ENCODE peak calls at places on chromosomes 13 and 19, in five cellular contexts. G is neural progenitor cell, U is nephron progenitor cell, T is colonic mucosa, H is endodermal cell. P is an unnamed sample.

GRCh38 chr19:6652214-6653094 is 17.5 kb downstream of the TNFSF14 start:
- DNase-seq in G (no peak), U (no peak), T (no peak), H (no peak), P (no peak)

GRCh38 chr13:75469087-75469486 is 12.9 kb downstream of the TBC1D4 start:
- DNase-seq in G (peak), U (peak), T (no peak), H (no peak), P (no peak)

GRCh38 chr13:98761126-98761978 is 8.9 kb upstream of the SLC15A1 start:
- DNase-seq in G (no peak), U (no peak), T (no peak), H (no peak), P (peak)

GRCh38 chr13:44573790-44574465 is 2.2 kb downstream of the TSC22D1 start:
- DNase-seq in G (peak), U (peak), T (no peak), H (peak), P (peak)

GRCh38 chr19:57241181-57241580 is 749 bp downstream of the ZNF805 start:
- DNase-seq in G (no peak), U (no peak), T (no peak), H (peak), P (no peak)

GRCh38 chr13:46717275-46717674 is 79.7 kb downstream of the ESD start:
- DNase-seq in G (no peak), U (no peak), T (no peak), H (no peak), P (no peak)

GRCh38 chr13:66967825-66968597 is 262.1 kb downstream of the PCDH9 start:
- DNase-seq in G (no peak), U (no peak), T (no peak), H (no peak), P (no peak)

GRCh38 chr19:7515471-7516226 is at the start of gene ZNF358:
- DNase-seq in G (peak), U (peak), T (peak), H (peak), P (peak)

GRCh38 chr19:42092350-42092749 is 16.4 kb downstream of the ZNF574 start:
- DNase-seq in G (no peak), U (no peak), T (peak), H (peak), P (no peak)

GRCh38 chr19:6087074-6087506 is 23.2 kb downstream of the RFX2 start:
- DNase-seq in G (peak), U (no peak), T (peak), H (peak), P (peak)

GRCh38 chr13:24220086-24220703 is 59.7 kb downstream of the SPATA13 start:
- DNase-seq in G (peak), U (peak), T (peak), H (peak), P (peak)

GRCh38 chr13:27704681-27705080 is 83.0 kb downstream of the POLR1D start:
- DNase-seq in G (no peak), U (no peak), T (no peak), H (no peak), P (peak)

GRCh38 chr13:98476106-98476505 is 100.8 kb downstream of the STK24 start:
- DNase-seq in G (peak), U (no peak), T (no peak), H (peak), P (peak)

GRCh38 chr13:37485766-37486165 is 112.8 kb downstream of the POSTN start:
- DNase-seq in G (no peak), U (no peak), T (no peak), H (no peak), P (no peak)

GRCh38 chr13:72180253-72180952 is 313.4 kb upstream of the DACH1 start:
- DNase-seq in G (peak), U (no peak), T (no peak), H (peak), P (no peak)

GRCh38 chr19:34428549-34429285 is 536 bp downstream of the UBA2 start:
- DNase-seq in G (peak), U (no peak), T (no peak), H (no peak), P (peak)

GRCh38 chr19:55069137-55069858 is 6.3 kb upstream of the RDH13 start:
- DNase-seq in G (peak), U (peak), T (peak), H (peak), P (no peak)

GRCh38 chr13:40189426-40189825 is 477.0 kb downstream of the FOXO1 start:
- DNase-seq in G (no peak), U (no peak), T (no peak), H (no peak), P (no peak)

GRCh38 chr13:110106726-110107125 is 200.2 kb downstream of the COL4A1 start:
- DNase-seq in G (no peak), U (no peak), T (no peak), H (no peak), P (no peak)

GRCh38 chr19:1131718-1132552 is 28.1 kb downstream of the GPX4 start:
- DNase-seq in G (peak), U (peak), T (peak), H (peak), P (peak)
- TF ChIP-seq CTCF in G (peak), U (no peak), T (no peak), H (peak), P (no peak)

DNA sequence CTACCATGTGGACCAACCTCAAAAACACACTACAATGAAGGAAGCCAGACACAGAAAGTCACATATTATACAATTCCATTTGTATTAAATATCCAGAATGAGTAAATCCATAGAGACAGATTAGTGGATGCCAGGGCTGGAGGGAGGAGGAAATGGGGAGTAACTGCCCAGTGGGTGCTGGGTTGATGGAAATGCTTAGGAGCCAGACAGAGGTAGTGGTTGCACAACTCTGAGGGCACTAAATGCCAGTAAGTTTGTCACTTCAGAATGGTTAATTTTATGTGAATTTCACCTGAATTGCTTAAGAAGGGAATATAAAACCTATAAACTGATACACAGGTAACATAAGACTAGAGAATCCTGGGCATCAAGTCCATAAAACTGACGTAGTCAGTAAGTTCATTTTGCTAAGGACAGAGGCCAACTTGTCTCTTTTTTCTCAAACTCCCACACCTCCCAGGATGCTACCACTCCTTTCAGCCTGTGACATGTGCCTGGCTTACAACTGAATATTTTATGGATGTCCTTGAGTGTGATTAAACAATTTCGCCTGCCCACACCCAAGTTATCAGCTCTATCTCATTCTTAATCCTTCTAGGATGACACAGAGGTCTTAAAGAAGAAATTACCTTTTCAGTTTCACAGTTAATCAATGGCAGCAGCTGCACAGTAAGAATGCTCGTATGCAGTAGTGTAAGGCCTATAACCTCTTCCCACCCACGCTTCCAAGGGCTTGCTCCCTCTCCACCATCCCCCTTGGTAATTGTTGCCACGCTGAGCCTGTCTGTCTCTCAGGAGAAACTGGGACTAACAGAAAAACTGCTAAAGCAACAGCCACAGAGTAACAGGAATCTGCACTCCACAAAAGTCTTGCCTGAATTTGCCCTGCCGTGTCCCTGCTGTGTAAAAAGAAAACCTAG is 5.9 kb upstream of the MLNR start:
- DNase-seq in G (no peak), U (no peak), T (no peak), H (no peak), P (no peak)
- TF ChIP-seq CTCF in G (no peak), U (no peak), T (no peak), H (no peak), P (no peak)

DNA sequence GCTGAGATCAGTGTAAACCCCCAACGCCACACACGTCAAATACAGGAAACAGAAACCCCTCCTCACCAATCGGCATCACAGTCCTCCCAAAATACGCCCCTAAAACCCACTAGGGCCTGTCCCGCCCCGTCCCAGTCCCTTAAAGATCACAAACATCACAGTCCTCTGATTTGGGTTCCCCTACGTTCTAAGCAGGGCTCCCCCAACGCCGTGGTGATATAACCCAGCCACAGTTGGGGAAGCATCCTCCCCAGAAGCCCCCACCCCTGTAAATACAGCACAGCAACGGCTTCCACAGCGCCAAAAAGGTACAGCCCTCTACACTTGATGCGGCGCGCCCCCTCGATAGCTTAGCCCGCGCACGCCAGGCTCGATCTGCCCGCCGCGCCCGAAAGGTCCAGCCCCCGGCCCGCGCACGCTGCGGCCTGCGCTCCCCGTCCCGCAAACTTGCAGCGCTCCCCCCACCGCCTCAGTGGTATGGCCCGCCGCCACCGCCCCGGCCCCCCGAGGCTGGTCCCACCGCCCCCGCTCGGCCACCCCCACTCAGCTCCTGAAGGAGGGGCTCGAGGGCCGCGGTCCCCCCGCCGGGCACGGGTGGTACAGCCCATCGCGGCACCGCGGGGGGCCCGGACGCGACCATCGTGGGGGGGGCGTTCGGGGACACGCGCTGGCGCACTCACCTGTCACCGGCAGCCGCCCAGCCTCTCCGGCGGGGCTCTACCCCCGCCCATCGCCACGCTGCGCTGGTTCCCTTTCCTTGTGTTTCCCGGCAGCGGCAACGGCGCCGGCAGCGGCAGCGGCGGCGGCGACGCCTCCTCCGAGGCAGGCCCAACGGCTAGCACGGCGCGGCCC is at the start of gene AKT2:
- DNase-seq in G (peak), U (peak), T (no peak), H (peak), P (peak)
- TF ChIP-seq CTCF in G (peak), U (no peak), T (no peak), H (peak), P (no peak)

DNA sequence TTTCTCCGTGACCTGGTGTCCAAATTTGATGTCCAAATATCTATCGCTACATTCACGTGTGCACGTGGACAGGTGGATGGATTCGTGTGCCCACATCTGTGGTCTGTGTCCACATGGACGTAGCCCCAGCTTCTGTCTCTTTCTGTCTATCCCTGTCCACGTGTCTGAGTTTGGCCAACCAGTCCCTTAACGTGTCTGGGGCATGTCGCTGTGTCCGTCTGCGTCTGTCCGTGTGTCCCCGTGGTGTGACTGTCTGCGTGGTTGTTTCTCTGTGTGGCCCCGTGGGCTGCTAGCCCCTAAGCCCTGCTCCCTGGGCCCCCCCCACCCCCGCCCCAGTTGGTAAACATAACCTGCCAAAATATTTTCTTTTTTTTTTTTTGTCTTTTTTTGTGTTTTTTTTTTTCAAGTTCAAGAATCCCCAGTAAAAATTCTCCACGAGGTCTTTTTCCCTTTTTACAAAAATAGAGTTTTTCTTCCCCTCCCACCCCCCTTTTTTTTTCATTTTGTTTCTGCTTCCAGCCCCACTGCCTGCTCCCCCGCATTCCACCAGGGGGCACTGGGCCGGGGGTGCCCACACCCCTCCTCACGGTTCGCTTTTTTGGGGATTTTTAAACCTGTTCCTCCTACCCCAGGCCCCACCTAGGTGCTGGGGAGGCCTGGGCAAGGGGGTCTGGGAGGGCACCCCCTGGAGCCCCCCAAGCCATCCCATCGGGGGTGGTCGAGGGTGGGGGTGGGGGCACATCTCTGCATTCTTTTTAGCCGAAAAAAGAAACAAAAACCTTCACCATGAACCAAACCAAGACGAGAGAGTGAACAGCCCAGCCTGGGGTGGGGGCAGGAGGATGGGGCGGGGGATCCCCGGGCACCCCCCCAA is 18.3 kb downstream of the PRKCSH start:
- DNase-seq in G (peak), U (no peak), T (no peak), H (peak), P (peak)
- TF ChIP-seq CTCF in G (peak), U (peak), T (no peak), H (peak), P (no peak)

GRCh38 chr19:11263726-11264125 is 1.4 kb upstream of the DOCK6 start:
- DNase-seq in G (no peak), U (no peak), T (no peak), H (no peak), P (no peak)

GRCh38 chr19:11261431-11261901 is 858 bp downstream of the DOCK6 start:
- DNase-seq in G (peak), U (peak), T (no peak), H (peak), P (no peak)

GRCh38 chr19:11260996-11261395 is 1.3 kb downstream of the DOCK6 start:
- DNase-seq in G (no peak), U (no peak), T (no peak), H (no peak), P (no peak)

GRCh38 chr19:11264452-11265176 is 2.3 kb upstream of the DOCK6 start:
- DNase-seq in G (no peak), U (no peak), T (peak), H (peak), P (peak)

DNA sequence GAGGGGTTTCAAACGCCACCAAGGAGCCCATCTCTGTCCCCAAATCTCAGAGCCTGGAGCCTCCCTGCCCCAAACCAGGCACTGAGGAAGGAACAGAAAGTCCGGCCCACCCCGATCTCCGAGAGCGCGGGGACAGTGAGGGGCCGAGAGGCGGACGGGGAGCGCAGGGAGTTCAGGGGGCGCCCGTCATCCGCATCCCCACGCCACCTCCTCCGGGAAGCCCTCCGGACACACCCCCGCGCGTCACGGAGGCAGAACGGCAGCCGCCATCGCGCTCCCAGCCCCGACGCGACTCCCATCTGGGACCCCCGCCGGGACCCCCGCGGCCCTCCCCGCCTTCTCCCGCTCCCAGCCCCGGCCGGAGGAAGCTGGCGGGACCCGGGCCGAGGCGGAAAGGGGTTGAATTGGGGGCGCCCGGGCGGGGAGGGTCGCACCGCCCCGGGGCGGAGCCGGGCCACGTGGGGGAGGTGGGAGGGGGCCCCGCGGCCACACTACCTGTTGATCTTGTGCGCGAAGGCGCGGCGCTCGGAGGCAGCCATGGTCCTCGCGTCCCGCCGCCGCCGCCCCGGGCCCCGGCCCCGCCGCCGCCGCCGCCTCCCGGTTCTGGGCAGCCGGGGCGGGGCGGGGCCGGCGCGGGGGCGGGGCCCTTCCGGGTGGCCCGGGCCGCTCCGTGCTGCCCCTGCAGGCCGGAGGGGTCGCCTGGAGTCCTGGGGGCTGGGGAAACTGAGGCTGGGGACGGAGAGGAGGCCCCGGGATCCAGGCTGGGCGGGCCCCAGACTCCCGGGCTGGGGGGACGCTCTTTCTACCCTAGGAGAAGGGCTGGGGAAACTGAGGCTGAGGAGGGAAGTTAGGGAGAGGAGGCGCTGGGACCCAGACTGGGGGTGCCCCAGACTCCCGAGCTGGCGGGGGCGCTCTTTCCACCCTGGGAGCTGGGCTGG is at the start of gene DOCK6:
- DNase-seq in G (peak), U (peak), T (peak), H (peak), P (peak)
- TF ChIP-seq CTCF in G (peak), U (no peak), T (peak), H (peak), P (peak)